ENCODE peak calls at places on chromosomes 16 and 17, in four cellular contexts. R, Q, L and S are unnamed samples.

GRCh38 chr17:16439867-16440351 is 24.5 kb downstream of the TRPV2 start:
- DNase-seq in Q (peak), L (no peak), R (no peak), S (no peak)

GRCh38 chr16:22903716-22904115 is 89.8 kb downstream of the HS3ST2 start:
- DNase-seq in Q (no peak), R (no peak), L (no peak), S (no peak)

GRCh38 chr16:979859-980594 is 1.5 kb upstream of the SOX8 start:
- DNase-seq in R (peak), Q (no peak), L (no peak), S (no peak)

GRCh38 chr17:29590979-29591736 is 1.7 kb upstream of the GIT1 start:
- DNase-seq in L (peak), Q (peak), R (peak), S (no peak)

GRCh38 chr16:10883004-10883403 is 6.0 kb downstream of the CIITA start:
- DNase-seq in Q (no peak), L (no peak), R (peak), S (no peak)

GRCh38 chr16:19330801-19331484 is 45.4 kb downstream of the CLEC19A start:
- DNase-seq in R (no peak), L (no peak), Q (no peak), S (no peak)

GRCh38 chr16:84581161-84581560 is 36.7 kb downstream of the COTL1 start:
- DNase-seq in L (no peak), R (no peak), Q (no peak), S (no peak)

GRCh38 chr17:76382803-76383644 is 1.4 kb upstream of the SPHK1 start:
- DNase-seq in Q (peak), L (peak), R (peak), S (no peak)

GRCh38 chr17:76734080-76734840 is 2.9 kb downstream of the SRSF2 start:
- DNase-seq in L (no peak), Q (peak), R (no peak), S (no peak)

GRCh38 chr17:40366076-40366860 is 1.7 kb upstream of the GJD3 start:
- DNase-seq in R (no peak), Q (no peak), L (no peak), S (no peak)

GRCh38 chr16:30656388-30656787 is 1.8 kb upstream of the FBRS start:
- DNase-seq in Q (no peak), L (no peak), R (no peak), S (no peak)

GRCh38 chr17:72654746-72655145 is 437.7 kb downstream of the SLC39A11 start:
- DNase-seq in Q (no peak), L (no peak), R (no peak), S (no peak)

GRCh38 chr16:7137560-7138330 is 194.9 kb upstream of the RBFOX1 start:
- DNase-seq in R (no peak), Q (no peak), L (no peak), S (no peak)

GRCh38 chr16:89168381-89169189 is 3.0 kb upstream of the CDH15 start:
- DNase-seq in L (no peak), R (no peak), Q (no peak), S (no peak)
- TF ChIP-seq CTCF in L (no peak), R (no peak), Q (peak), S (no peak)

GRCh38 chr17:50944054-50944901 is 78.1 kb upstream of the TOB1 start:
- DNase-seq in Q (peak), R (peak), L (peak), S (no peak)
- TF ChIP-seq CTCF in Q (no peak), R (no peak), L (peak), S (no peak)

DNA sequence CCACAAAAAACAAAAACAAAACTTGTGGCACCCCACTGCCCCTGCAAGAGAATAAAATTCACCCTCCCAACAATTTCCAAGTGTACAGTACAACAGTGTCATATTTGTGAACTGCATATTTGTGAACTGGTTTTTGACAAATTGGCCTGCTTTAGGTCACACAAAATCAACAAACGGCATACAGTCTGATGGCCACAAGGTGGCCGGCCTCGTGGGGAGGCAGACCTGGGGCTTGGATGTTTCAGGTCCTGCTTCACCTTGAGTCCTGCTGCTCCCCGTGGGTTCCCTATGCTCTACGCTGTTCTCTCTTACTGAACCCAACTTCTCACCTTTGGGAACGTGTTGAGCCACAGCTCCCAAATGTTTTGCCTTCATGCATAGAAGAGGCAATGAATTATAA is 102.2 kb downstream of the CDK5R1 start:
- DNase-seq in Q (no peak), L (no peak), R (no peak), S (no peak)
- TF ChIP-seq CTCF in Q (peak), L (no peak), R (no peak), S (no peak)

GRCh38 chr17:2837147-2837561 is 40.9 kb downstream of the RAP1GAP2 start:
- DNase-seq in Q (no peak), R (no peak), L (no peak), S (no peak)
- TF ChIP-seq CTCF in Q (no peak), R (no peak), L (no peak), S (no peak)

DNA sequence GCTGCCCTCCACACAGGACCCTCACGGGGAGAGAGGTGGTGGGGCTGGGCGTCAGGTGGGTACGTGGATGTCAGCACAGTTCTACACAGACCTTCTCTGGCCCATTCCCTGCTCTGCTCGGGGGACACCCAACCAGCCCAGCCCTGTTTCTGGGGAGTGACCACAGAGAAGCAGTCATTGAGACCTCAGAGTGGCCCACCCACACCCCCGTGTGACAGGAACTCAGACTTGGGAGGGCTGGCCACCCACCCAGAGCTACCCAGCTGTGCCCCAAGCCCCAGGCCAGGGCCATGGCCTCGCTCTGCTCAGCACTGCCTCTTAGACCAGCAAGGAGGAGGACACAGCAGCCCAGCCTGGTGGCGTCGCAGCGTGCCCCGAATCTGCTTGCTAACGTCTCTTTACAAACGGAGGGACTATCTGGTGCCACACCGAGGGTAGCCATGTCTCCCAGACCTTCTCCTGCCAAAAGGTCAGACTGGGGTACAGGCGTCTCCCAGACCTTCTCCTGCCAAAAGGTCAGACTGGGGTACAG is 77.7 kb downstream of the KLHDC4 start:
- DNase-seq in R (no peak), L (no peak), Q (no peak), S (no peak)
- TF ChIP-seq CTCF in R (no peak), L (no peak), Q (no peak), S (no peak)

DNA sequence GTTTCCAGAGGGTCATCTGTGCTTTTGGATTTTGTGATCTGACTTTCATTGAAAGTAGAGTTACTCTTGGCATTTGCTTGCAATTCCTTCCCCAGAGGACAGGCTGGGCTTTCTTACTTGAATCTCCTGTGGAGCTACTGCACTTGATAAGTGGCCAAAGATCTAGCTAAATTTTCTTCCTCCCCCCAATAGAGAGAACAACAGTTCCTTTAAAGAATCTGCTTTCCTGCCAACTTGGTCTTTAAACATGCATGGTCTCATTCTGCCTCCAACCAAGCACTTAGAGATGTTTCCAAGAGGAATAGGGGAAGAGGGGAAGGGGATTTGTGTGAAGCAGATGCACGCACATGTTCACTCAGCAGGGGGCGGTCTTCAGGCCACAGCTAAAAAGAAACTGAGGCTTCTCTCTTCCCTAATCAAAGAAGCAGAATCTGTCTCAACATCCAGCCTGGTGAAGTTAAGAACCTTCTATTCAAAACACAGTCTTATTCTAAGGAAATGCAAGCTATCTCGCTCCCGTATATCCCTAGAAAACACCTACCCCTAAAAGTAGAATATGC is 229.6 kb downstream of the ZFHX3 start:
- DNase-seq in R (no peak), Q (peak), L (no peak), S (no peak)
- TF ChIP-seq CTCF in R (peak), Q (no peak), L (no peak), S (no peak)